ENCODE peak calls at places on chromosomes 4 and X, in five cellular contexts. One of them, this sample, is unnamed.

GRCh38 chrX:44415639-44416386 is 72.3 kb upstream of the EFHC2 start:
- DNase-seq in aorta: no peak
- DNase-seq in suprapubic skin: no peak
- DNase-seq in neural progenitor cell: no peak
- DNase-seq in HCT116: no peak
- DNase-seq in this sample: peak; percentile 24

GRCh38 chr4:117429061-117429460 is 343.7 kb upstream of the TRAM1L1 start:
- DNase-seq in suprapubic skin: no peak
- DNase-seq in neural progenitor cell: peak; percentile 5
- DNase-seq in HCT116: no peak
- DNase-seq in aorta: peak; percentile 51
- DNase-seq in this sample: no peak

GRCh38 chrX:101009086-101009485 is 39.6 kb downstream of the ARL13A start:
- DNase-seq in HCT116: no peak
- DNase-seq in suprapubic skin: no peak
- DNase-seq in aorta: no peak
- DNase-seq in neural progenitor cell: no peak
- DNase-seq in this sample: no peak

GRCh38 chrX:107552976-107553375 is 75.3 kb upstream of the PRPS1 start:
- DNase-seq in HCT116: no peak
- DNase-seq in aorta: no peak
- DNase-seq in suprapubic skin: no peak
- DNase-seq in neural progenitor cell: no peak
- DNase-seq in this sample: no peak

GRCh38 chr4:91592125-91592524 is 711.6 kb upstream of the GRID2 start:
- DNase-seq in neural progenitor cell: no peak
- DNase-seq in HCT116: no peak
- DNase-seq in aorta: no peak
- DNase-seq in suprapubic skin: no peak
- DNase-seq in this sample: no peak

GRCh38 chrX:104318330-104319009 is 63.7 kb upstream of the ESX1 start:
- DNase-seq in suprapubic skin: no peak
- DNase-seq in neural progenitor cell: peak; percentile 31
- DNase-seq in HCT116: peak; percentile 43
- DNase-seq in aorta: no peak
- DNase-seq in this sample: peak; percentile 64

GRCh38 chr4:124710911-124711310 is 1.6 kb downstream of the ANKRD50 start:
- DNase-seq in aorta: no peak
- DNase-seq in neural progenitor cell: no peak
- DNase-seq in HCT116: no peak
- DNase-seq in suprapubic skin: no peak
- DNase-seq in this sample: no peak

GRCh38 chrX:39519213-39519544 is 578.6 kb downstream of the BCOR start:
- DNase-seq in HCT116: no peak
- DNase-seq in suprapubic skin: no peak
- DNase-seq in neural progenitor cell: no peak
- DNase-seq in aorta: no peak
- DNase-seq in this sample: no peak

GRCh38 chrX:3346436-3347329 is at the start of gene MXRA5:
- DNase-seq in neural progenitor cell: peak; percentile 74
- DNase-seq in suprapubic skin: no peak
- DNase-seq in HCT116: no peak
- DNase-seq in aorta: peak; percentile 75
- DNase-seq in this sample: no peak

GRCh38 chrX:43277879-43278278 is 378.2 kb upstream of the MAOA start:
- DNase-seq in neural progenitor cell: no peak
- DNase-seq in HCT116: no peak
- DNase-seq in aorta: no peak
- DNase-seq in suprapubic skin: no peak
- DNase-seq in this sample: no peak

GRCh38 chrX:11908371-11908770 is 150.3 kb downstream of the MSL3 start:
- DNase-seq in HCT116: no peak
- DNase-seq in neural progenitor cell: peak; percentile 36
- DNase-seq in aorta: no peak
- DNase-seq in suprapubic skin: no peak
- DNase-seq in this sample: no peak

GRCh38 chr4:39587881-39588280 is 50.8 kb downstream of the SMIM14 start:
- DNase-seq in HCT116: no peak
- DNase-seq in aorta: no peak
- DNase-seq in suprapubic skin: no peak
- DNase-seq in neural progenitor cell: no peak
- DNase-seq in this sample: no peak

GRCh38 chr4:38210396-38211114 is 250.4 kb downstream of the PTTG2 start:
- DNase-seq in aorta: no peak
- DNase-seq in suprapubic skin: no peak
- DNase-seq in neural progenitor cell: no peak
- DNase-seq in HCT116: no peak
- DNase-seq in this sample: no peak

GRCh38 chrX:17496407-17496806 is 121.4 kb downstream of the NHS start:
- DNase-seq in suprapubic skin: no peak
- DNase-seq in aorta: no peak
- DNase-seq in neural progenitor cell: no peak
- DNase-seq in HCT116: no peak
- DNase-seq in this sample: no peak

GRCh38 chr4:74618659-74619058 is 173.7 kb downstream of the AREG start:
- DNase-seq in neural progenitor cell: no peak
- DNase-seq in suprapubic skin: no peak
- DNase-seq in HCT116: no peak
- DNase-seq in aorta: no peak
- DNase-seq in this sample: no peak

GRCh38 chrX:107674480-107675364 is 46.4 kb downstream of the PRPS1 start:
- DNase-seq in neural progenitor cell: no peak
- DNase-seq in suprapubic skin: peak; percentile 95
- DNase-seq in HCT116: no peak
- DNase-seq in aorta: peak; percentile 80
- DNase-seq in this sample: peak; percentile 69

GRCh38 chrX:21479695-21480280 is 105.6 kb downstream of the CNKSR2 start:
- DNase-seq in suprapubic skin: no peak
- DNase-seq in HCT116: no peak
- DNase-seq in aorta: no peak
- DNase-seq in neural progenitor cell: peak; percentile 34
- DNase-seq in this sample: no peak

GRCh38 chr4:183129675-183130074 is 30.6 kb downstream of the WWC2 start:
- DNase-seq in HCT116: no peak
- DNase-seq in aorta: no peak
- DNase-seq in suprapubic skin: no peak
- DNase-seq in neural progenitor cell: no peak
- DNase-seq in this sample: no peak

GRCh38 chr4:32133734-32134133 is 1413.6 kb downstream of the PCDH7 start:
- DNase-seq in suprapubic skin: no peak
- DNase-seq in HCT116: no peak
- DNase-seq in aorta: no peak
- DNase-seq in neural progenitor cell: peak; percentile 70
- DNase-seq in this sample: no peak

GRCh38 chr4:20987191-20987590 is 286.9 kb downstream of the PACRGL start:
- DNase-seq in neural progenitor cell: no peak
- DNase-seq in aorta: no peak
- DNase-seq in suprapubic skin: no peak
- DNase-seq in HCT116: no peak
- DNase-seq in this sample: no peak

GRCh38 chrX:38055170-38055847 is 49.0 kb downstream of the SYTL5 start:
- DNase-seq in suprapubic skin: no peak
- DNase-seq in neural progenitor cell: no peak
- DNase-seq in aorta: no peak
- DNase-seq in HCT116: no peak
- DNase-seq in this sample: no peak

DNA sequence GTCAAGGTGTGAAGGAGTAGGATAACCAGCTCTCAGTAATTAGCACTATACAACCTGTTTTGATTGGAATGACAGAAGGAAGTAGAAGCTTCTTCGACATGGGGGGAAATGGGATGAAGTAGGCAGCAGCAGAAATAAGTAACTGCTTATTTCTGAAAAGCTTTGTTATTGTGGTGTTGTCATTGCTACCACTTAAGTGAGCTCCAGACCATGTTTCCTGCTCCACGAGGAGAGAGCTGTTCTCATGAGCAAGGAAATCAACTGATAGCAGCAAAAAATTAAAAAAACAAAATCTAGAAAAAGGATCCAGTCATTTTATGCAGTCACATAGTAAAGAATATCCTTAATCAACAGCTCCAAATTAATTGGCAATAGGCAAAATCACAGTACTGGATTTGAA is 106.1 kb upstream of the TLL1 start:
- DNase-seq in neural progenitor cell: no peak
- DNase-seq in suprapubic skin: no peak
- DNase-seq in aorta: no peak
- DNase-seq in HCT116: no peak
- DNase-seq in this sample: no peak
- H3K4me1 ChIP-seq in neural progenitor cell: no peaks in the 10 kb centered on the region
- H3K4me1 ChIP-seq in suprapubic skin: peaks cover 5% of the 10 kb centered on the region
- H3K4me1 ChIP-seq in aorta: no peaks in the 10 kb centered on the region
- H3K4me1 ChIP-seq in HCT116: no peaks in the 10 kb centered on the region
- H3K4me1 ChIP-seq in this sample: no peaks in the 10 kb centered on the region

GRCh38 chr4:8393593-8394038 is 46.9 kb downstream of the ACOX3 start:
- DNase-seq in HCT116: no peak
- DNase-seq in neural progenitor cell: peak; percentile 82
- DNase-seq in suprapubic skin: no peak
- DNase-seq in aorta: peak; percentile 89
- DNase-seq in this sample: peak; percentile 53
- H3K27ac ChIP-seq in HCT116: no peak overlapping the region
- H3K27ac ChIP-seq in neural progenitor cell: peak overlapping the region; percentile 61
- H3K27ac ChIP-seq in suprapubic skin: peak overlapping the region; percentile 64
- H3K27ac ChIP-seq in aorta: no peak overlapping the region
- H3K27ac ChIP-seq in this sample: peak overlapping the region; percentile 61

DNA sequence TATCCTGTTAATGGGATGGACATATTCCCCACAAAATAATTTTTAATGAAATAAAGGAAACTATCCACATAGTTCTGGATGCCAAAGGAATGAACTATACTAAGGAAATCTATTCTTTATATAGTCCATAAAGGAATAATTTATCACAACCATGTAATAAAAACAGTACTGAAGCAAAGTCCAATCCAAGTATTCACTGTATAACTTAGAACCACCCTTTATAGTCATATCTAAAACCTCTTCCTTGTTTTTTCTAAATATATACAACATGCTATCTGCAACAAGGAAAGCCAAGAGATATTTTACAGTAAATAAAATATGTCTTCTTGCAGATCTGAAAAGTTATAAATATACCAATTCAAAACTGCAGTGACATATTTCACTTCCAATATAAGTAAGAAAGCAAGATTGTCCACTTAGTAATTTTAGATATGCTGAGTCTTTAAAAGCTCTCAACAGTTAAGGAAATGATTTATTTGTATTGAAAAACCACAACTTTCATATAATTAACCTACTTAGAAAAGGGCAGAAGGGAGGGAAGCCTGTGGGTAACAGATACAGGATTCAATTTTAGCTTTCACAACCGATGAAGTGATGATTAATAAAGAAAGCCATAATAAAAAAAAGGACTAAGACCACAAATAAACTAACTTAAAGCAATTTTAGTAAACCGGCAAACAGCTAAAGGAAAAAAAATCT is 8.0 kb downstream of the NR3C2 start:
- DNase-seq in suprapubic skin: no peak
- DNase-seq in neural progenitor cell: no peak
- DNase-seq in aorta: no peak
- DNase-seq in HCT116: no peak
- DNase-seq in this sample: no peak
- H3K4me1 ChIP-seq in suprapubic skin: peaks cover 15% of the 10 kb centered on the region
- H3K4me1 ChIP-seq in neural progenitor cell: no peaks in the 10 kb centered on the region
- H3K4me1 ChIP-seq in aorta: no peaks in the 10 kb centered on the region
- H3K4me1 ChIP-seq in HCT116: no peaks in the 10 kb centered on the region
- H3K4me1 ChIP-seq in this sample: peaks cover 50% of the 10 kb centered on the region

DNA sequence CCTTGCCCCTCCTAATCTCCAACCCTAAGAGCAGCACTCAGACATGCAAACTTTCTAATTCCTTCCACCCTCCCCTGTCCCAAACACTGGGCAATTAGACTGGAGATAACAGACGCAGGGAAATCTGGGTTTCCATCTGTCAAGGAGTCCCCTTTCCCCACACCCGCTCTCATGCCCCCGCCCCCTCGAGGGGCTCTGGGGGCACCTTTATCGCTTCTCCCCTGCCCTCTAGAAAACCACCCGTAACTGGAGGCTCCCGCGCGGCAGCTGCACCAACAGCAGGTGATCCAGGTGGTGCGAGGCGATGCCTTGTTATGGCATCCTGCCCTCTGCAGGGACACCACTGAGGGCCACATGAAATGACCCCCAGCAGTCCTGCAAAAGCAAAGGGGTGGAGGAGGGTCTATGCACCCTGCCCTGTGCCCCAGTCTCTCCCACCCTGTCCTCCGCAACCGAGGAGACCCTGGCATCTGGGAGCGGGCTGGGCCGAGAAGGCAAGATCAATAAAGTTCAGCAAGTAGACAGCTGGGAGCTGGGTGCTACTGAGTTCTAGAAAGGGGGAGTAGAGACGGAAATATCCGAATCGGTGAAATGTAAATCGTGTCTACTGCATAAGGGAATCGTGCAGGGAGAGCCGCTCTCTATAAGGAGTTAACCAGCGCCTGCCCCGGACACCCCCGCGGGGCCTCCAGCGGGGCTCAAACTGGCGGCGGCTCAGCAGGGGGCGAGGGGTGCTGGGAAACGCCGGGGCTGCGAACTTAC is 1.6 kb downstream of the KCTD8 start:
- DNase-seq in aorta: peak; percentile 51
- DNase-seq in HCT116: no peak
- DNase-seq in neural progenitor cell: peak; percentile 36
- DNase-seq in suprapubic skin: no peak
- DNase-seq in this sample: no peak
- H3K27ac ChIP-seq in aorta: no peak overlapping the region
- H3K27ac ChIP-seq in HCT116: no peak overlapping the region
- H3K27ac ChIP-seq in neural progenitor cell: no peak overlapping the region
- H3K27ac ChIP-seq in suprapubic skin: no peak overlapping the region
- H3K27ac ChIP-seq in this sample: peak overlapping the region; percentile 79

GRCh38 chr4:7196731-7197130 is 4.4 kb downstream of the SORCS2 start:
- DNase-seq in HCT116: no peak
- DNase-seq in aorta: peak; percentile 7
- DNase-seq in neural progenitor cell: no peak
- DNase-seq in suprapubic skin: peak; percentile 5
- DNase-seq in this sample: no peak

GRCh38 chr4:7198440-7199128 is 6.2 kb downstream of the SORCS2 start:
- DNase-seq in aorta: peak; percentile 62
- DNase-seq in suprapubic skin: no peak
- DNase-seq in HCT116: no peak
- DNase-seq in neural progenitor cell: no peak
- DNase-seq in this sample: no peak

GRCh38 chr4:7199129-7199725 is 6.9 kb downstream of the SORCS2 start:
- DNase-seq in HCT116: no peak
- DNase-seq in aorta: peak; percentile 71
- DNase-seq in suprapubic skin: no peak
- DNase-seq in neural progenitor cell: no peak
- DNase-seq in this sample: no peak

GRCh38 chr4:7196283-7196651 is 3.9 kb downstream of the SORCS2 start:
- DNase-seq in HCT116: no peak
- DNase-seq in aorta: peak; percentile 8
- DNase-seq in suprapubic skin: peak; percentile 10
- DNase-seq in neural progenitor cell: no peak
- DNase-seq in this sample: no peak

GRCh38 chr4:7197910-7198309 is 5.6 kb downstream of the SORCS2 start:
- DNase-seq in neural progenitor cell: no peak
- DNase-seq in suprapubic skin: no peak
- DNase-seq in aorta: peak; percentile 73
- DNase-seq in HCT116: no peak
- DNase-seq in this sample: no peak
- H3K4me1 ChIP-seq in neural progenitor cell: peaks cover 26% of the 10 kb centered on the region
- H3K4me1 ChIP-seq in suprapubic skin: peaks cover 31% of the 10 kb centered on the region
- H3K4me1 ChIP-seq in aorta: no peaks in the 10 kb centered on the region
- H3K4me1 ChIP-seq in HCT116: no peaks in the 10 kb centered on the region
- H3K4me1 ChIP-seq in this sample: no peaks in the 10 kb centered on the region

This sample was measured in transverse colon.